ENCODE peak calls at places on chromosomes 6 and 20, in six cellular contexts. L is H1, B is IMR-90, N is mesenchymal stem cell, U is H9, X is trophoblast cell. E is an unnamed sample.

GRCh38 chr20:8132632-8133587 is 844 bp downstream of the PLCB1 start:
- DNase-seq in N (peak), B (no peak), U (peak), L (no peak), X (peak), E (no peak)

GRCh38 chr6:165729307-165729936 is 66.4 kb upstream of the PDE10A start:
- DNase-seq in U (no peak), B (peak), L (peak), X (peak), N (peak), E (peak)

GRCh38 chr6:35808688-35809087 is 3.5 kb downstream of the LHFPL5 start:
- DNase-seq in L (no peak), X (no peak), B (no peak), N (no peak), U (no peak), E (no peak)

GRCh38 chr20:4183361-4183760 is 168.0 kb upstream of the RNF24 start:
- DNase-seq in B (no peak), N (no peak), L (no peak), U (no peak), X (no peak), E (no peak)

GRCh38 chr6:109690740-109691687 is at the start of the genes AK9 and FIG4:
- DNase-seq in N (peak), L (peak), B (peak), X (peak), U (peak), E (peak)

GRCh38 chr20:1375515-1375914 is 17.3 kb downstream of the FKBP1A start:
- DNase-seq in L (peak), N (peak), U (no peak), B (peak), X (no peak), E (no peak)

GRCh38 chr6:139625998-139626975 is 251.8 kb upstream of the CITED2 start:
- DNase-seq in L (no peak), B (no peak), X (peak), N (peak), U (no peak), E (no peak)

GRCh38 chr20:31560900-31561598 is 44.0 kb upstream of the ID1 start:
- DNase-seq in X (peak), U (no peak), N (peak), B (peak), L (no peak), E (no peak)

GRCh38 chr6:165847407-165848098 is 184.5 kb upstream of the PDE10A start:
- DNase-seq in X (peak), L (no peak), B (peak), U (no peak), N (peak), E (no peak)

GRCh38 chr20:1568166-1568490 is 10.6 kb upstream of the SIRPD start:
- DNase-seq in U (no peak), N (no peak), X (no peak), L (no peak), B (peak), E (no peak)

GRCh38 chr6:121733216-121733615 is 297.8 kb downstream of the GJA1 start:
- DNase-seq in B (peak), U (no peak), N (peak), L (no peak), X (no peak), E (no peak)

GRCh38 chr20:34907616-34908469 is 31.4 kb downstream of the ACSS2 start:
- DNase-seq in X (no peak), L (no peak), N (peak), U (no peak), B (peak), E (no peak)

GRCh38 chr6:99348823-99349619 is 453 bp downstream of the FAXC start:
- DNase-seq in U (peak), X (peak), L (peak), N (peak), B (peak), E (peak)

GRCh38 chr6:34515473-34516387 is 40.4 kb downstream of the SPDEF start:
- DNase-seq in B (no peak), X (no peak), U (no peak), L (no peak), N (no peak), E (no peak)

GRCh38 chr20:45701104-45701503 is 734 bp upstream of the WFDC13 start:
- DNase-seq in N (no peak), U (no peak), X (peak), L (no peak), B (no peak), E (no peak)

GRCh38 chr6:24234043-24234442 is 108.0 kb downstream of the NRSN1 start:
- DNase-seq in B (no peak), N (no peak), X (no peak), U (no peak), L (no peak), E (no peak)

GRCh38 chr20:11001767-11002540 is 328.2 kb upstream of the JAG1 start:
- DNase-seq in B (peak), N (peak), X (peak), L (no peak), U (no peak), E (peak)

GRCh38 chr6:145643760-145644159 is 91.6 kb downstream of the EPM2A start:
- DNase-seq in N (no peak), L (no peak), B (peak), U (no peak), X (no peak), E (no peak)

GRCh38 chr20:5734559-5735137 is 15.6 kb upstream of the SHLD1 start:
- DNase-seq in U (no peak), L (no peak), X (no peak), B (peak), N (no peak), E (no peak)

GRCh38 chr6:93183513-93183912 is 235.8 kb downstream of the EPHA7 start:
- DNase-seq in L (no peak), N (peak), B (no peak), X (no peak), U (no peak), E (peak)

GRCh38 chr6:41967312-41968287 is 26.0 kb upstream of the CCND3 start:
- DNase-seq in X (peak), U (no peak), N (peak), L (no peak), B (peak), E (peak)

GRCh38 chr6:108341312-108341711 is 46.5 kb downstream of the AFG1L start:
- DNase-seq in L (no peak), X (no peak), N (no peak), B (no peak), U (no peak), E (no peak)

GRCh38 chr20:50568549-50568942 is 58.4 kb downstream of the PTPN1 start:
- DNase-seq in X (no peak), N (no peak), B (no peak), L (no peak), U (peak), E (no peak)

GRCh38 chr20:43409041-43409913 is 48.4 kb upstream of the SRSF6 start:
- DNase-seq in X (peak), U (peak), B (peak), L (peak), N (peak), E (peak)

GRCh38 chr20:49559411-49560081 is 8.4 kb downstream of the PTGIS start:
- DNase-seq in L (no peak), U (no peak), B (no peak), X (no peak), N (no peak), E (no peak)

GRCh38 chr20:22802296-22802695 is 217.9 kb upstream of the FOXA2 start:
- DNase-seq in U (no peak), X (no peak), L (no peak), B (no peak), N (no peak), E (no peak)

GRCh38 chr20:11305406-11305805 is 612.3 kb upstream of the BTBD3 start:
- DNase-seq in N (no peak), B (peak), U (peak), L (no peak), X (no peak), E (peak)

GRCh38 chr20:10719740-10720380 is 46.1 kb upstream of the JAG1 start:
- DNase-seq in B (no peak), N (no peak), X (no peak), L (no peak), U (no peak), E (no peak)

GRCh38 chr6:25193147-25193864 is 85.9 kb upstream of the CARMIL1 start:
- DNase-seq in L (no peak), N (peak), U (no peak), X (no peak), B (peak), E (no peak)

GRCh38 chr6:27894839-27895762 is 17.1 kb downstream of the OR2B2 start:
- DNase-seq in N (peak), L (no peak), B (peak), X (peak), U (peak), E (peak)

GRCh38 chr20:50957276-50957675 is 1.1 kb downstream of the DPM1 start:
- DNase-seq in N (peak), U (no peak), B (no peak), X (peak), L (no peak), E (no peak)

GRCh38 chr6:14876778-14877613 is 368.9 kb upstream of the JARID2 start:
- DNase-seq in B (peak), N (peak), L (no peak), U (no peak), X (peak), E (peak)

GRCh38 chr6:157086632-157087031 is 236.7 kb downstream of the TMEM242 start:
- DNase-seq in B (no peak), X (no peak), L (no peak), U (no peak), N (no peak), E (no peak)

GRCh38 chr6:27592107-27592480 is 119.2 kb upstream of the ZNF184 start:
- DNase-seq in U (no peak), X (no peak), B (no peak), N (no peak), L (no peak), E (peak)

GRCh38 chr20:18628330-18628941 is 40.6 kb downstream of the DTD1 start:
- DNase-seq in L (peak), U (peak), X (peak), N (no peak), B (no peak), E (peak)

GRCh38 chr20:30601974-30602373 is 655.5 kb upstream of the DEFB115 start:
- DNase-seq in X (no peak), N (no peak), L (no peak), B (no peak), U (no peak), E (no peak)

DNA sequence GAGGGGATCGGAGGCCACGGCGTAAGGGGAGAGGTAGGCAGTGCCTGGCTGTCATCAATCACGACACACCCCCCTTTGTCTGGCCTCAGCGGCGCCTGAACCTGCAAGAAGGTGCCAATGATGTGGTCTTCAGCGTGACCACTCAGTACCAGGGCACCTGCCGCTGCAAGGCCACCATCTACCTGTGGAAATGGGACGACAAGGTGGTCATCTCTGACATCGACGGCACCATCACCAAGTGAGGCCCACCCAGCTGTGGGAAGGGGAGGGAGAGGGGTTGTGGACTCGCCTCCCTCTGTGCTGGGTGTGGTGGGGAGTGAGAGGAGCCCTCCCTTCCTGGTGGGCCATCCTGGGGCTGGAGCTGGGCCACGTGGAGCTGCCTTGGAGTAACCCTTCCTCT is 9.7 kb downstream of the EMILIN3 start:
- DNase-seq in B (no peak), U (no peak), N (no peak), X (no peak), L (no peak), E (no peak)
- H3K4ac ChIP-seq in B (no peak), U (no peak), N (no peak), X (no peak), L (no peak), E (no peak)

DNA sequence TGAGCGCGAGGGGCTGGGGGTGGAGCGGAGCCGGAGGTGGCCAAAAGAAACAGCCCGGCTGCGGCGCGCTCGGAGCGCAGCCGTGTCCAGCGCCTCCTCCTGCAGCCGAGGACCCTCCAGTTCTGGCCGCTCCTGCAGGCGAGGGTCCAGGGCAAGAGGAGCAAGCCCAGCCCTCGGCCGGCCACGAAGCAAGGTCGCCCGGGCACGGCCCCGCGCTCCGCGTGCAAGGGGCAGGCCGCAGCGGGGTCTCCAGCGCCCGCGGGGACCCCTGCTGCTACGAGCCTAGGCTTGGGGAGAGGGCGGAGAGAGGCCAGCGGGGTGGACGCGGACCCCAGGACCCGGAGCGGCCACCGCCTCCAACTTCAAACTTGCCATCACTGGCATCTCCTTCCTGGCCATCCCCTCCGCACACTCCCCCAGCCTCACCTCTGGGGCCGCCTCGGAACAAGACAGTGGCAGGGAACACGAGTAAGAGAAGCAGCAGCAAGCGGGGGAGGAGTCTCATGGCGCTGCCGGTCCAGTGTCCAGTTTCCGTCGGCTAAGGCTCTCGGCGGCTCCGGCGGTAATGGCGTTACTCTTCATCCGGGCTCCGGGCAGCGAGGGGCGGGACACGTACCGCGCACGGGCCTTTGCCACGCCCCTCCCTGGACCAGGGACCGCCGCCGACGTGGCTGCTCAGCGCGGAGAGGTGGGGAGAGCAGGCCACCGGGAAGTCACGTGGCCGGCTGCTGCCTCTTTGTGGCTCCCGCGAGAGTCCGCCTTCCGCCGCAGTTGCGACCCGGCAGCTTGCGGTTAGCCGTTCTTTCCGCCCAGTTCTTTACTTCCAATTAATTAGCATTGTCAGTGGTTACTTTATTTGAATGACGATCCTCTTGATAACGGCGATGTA is at the start of gene SSR1:
- DNase-seq in U (peak), B (peak), N (peak), X (peak), L (peak), E (peak)
- H3K4ac ChIP-seq in U (no peak), B (peak), N (peak), X (peak), L (peak), E (peak)

DNA sequence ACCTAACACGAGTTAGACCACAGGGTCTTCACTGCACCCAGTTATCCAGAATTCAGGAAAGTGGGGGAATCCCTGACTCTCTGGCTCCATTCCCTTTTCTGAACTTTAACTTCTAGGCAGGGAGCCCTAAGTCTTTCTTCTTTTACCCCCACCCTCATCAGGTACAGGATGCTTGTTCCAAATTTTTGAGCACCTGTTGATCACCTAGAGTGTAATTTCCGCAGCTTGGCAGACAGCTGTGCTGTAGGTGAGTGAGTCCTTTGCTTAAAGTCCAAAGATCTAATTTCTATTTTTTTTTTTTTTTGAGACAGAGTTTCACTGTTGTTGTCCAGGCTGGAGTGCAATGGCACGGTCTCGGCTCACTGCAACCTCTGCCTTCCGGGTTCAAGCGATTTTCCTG is 89.5 kb upstream of the AKIRIN2 start:
- DNase-seq in B (no peak), L (no peak), U (no peak), X (no peak), N (no peak), E (no peak)
- H3K4ac ChIP-seq in B (no peak), L (no peak), U (no peak), X (no peak), N (no peak), E (no peak)

DNA sequence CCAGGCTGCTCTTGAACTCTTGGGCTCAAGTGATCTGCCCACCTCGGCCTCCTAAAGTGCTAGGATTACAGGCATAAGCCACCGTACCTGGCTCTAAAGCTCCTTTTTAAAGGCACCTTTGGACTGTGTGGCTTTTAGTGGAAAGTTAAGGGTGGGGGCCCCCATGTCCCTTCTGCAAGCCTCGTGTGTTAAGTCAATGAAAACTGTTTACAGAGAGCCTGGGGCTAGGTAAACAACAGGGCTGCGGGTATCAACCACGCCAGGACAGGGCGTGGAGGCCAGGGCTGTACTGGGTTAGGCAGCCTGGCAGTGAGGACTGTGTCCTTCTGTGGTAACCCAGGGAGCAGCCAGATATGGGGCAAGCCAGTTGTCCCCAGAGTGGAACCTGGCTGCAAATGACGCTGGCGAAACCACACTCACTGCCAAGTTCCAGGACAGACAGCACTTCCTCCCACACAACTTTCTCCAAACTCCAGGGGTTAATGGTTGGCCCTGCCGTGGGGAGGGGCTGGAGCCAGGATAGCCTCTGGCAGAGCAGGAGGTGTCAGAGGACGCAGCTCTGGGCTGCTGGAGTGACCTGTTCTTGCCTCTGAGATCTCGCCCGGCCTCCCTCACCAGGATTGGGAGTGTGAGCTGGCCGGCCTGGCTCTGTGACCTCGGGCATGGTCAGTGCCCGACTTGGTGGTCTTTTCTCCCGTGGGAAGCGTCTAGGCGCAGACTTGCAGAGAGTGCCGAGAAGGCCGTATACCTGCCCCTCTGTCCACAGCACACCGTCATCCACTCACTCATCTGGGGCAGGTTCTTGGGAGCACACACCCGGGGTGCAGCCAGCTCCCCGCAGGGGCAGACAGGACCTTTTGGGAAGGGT is 3.2 kb downstream of the SLC17A9 start:
- DNase-seq in L (no peak), U (no peak), X (peak), N (peak), B (no peak), E (no peak)
- H3K4ac ChIP-seq in L (no peak), U (no peak), X (no peak), N (peak), B (no peak), E (no peak)

GRCh38 chr6:56357616-56358373 is 110.4 kb upstream of the COL21A1 start:
- DNase-seq in X (peak), U (no peak), L (no peak), N (no peak), B (peak), E (no peak)
- H3K4ac ChIP-seq in X (no peak), U (no peak), L (no peak), N (no peak), B (no peak), E (no peak)

GRCh38 chr6:167827062-167827587 is 414 bp downstream of the AFDN start:
- DNase-seq in B (no peak), X (peak), L (peak), U (peak), N (no peak), E (peak)
- H3K4ac ChIP-seq in B (no peak), X (peak), L (no peak), U (no peak), N (peak), E (peak)

DNA sequence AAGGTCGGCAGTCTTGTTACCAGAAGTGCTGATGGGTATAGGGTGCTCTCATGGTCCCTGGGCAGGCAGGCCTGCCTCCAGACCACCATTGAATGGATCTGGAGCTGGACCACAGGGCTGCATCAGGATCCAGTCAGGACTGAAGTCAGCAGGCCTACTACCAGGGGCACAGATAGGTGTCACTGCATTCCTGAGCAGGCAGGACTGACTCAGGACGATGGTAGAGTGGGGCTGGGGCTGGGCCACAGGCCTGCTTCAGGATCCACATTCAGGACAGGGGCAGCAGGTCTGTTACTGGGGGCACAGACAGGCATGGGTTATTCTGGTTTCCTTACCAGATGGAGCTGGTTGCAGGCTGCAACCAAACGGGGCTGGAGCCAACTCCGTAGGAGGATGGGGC is 51.4 kb upstream of the MAP3K4 start:
- DNase-seq in X (no peak), N (no peak), U (no peak), L (no peak), B (no peak), E (no peak)
- H3K4ac ChIP-seq in X (no peak), N (no peak), U (no peak), L (no peak), B (no peak), E (no peak)

GRCh38 chr6:134675110-134676038 is 274.5 kb downstream of the ALDH8A1 start:
- DNase-seq in B (no peak), U (no peak), N (no peak), X (no peak), L (no peak), E (peak)
- H3K4ac ChIP-seq in B (peak), U (no peak), N (no peak), X (no peak), L (no peak), E (no peak)

E was measured in mesendoderm.